ENCODE peak calls at places on chromosomes 16 and 17, in eight cellular contexts. One of them, this sample, is unnamed.

GRCh38 chr16:67115649-67116048 is 5.9 kb downstream of the PHAF1 start:
- DNase-seq in esophagus squamous epithelium: no peak
- DNase-seq in choroid plexus epithelial cell: peak
- DNase-seq in tibial nerve: no peak
- DNase-seq in COR-L47: no peak
- DNase-seq in kidney tubule cell: peak
- DNase-seq in hypothalamus: no peak
- DNase-seq in HT1080: peak
- DNase-seq in this sample: no peak

GRCh38 chr17:67434061-67434525 is 57.0 kb downstream of the PITPNC1 start:
- DNase-seq in esophagus squamous epithelium: no peak
- DNase-seq in choroid plexus epithelial cell: no peak
- DNase-seq in tibial nerve: peak
- DNase-seq in COR-L47: no peak
- DNase-seq in kidney tubule cell: no peak
- DNase-seq in hypothalamus: no peak
- DNase-seq in HT1080: no peak
- DNase-seq in this sample: peak

GRCh38 chr17:64638552-64639198 is 23.4 kb downstream of the SMURF2 start:
- DNase-seq in esophagus squamous epithelium: no peak
- DNase-seq in choroid plexus epithelial cell: peak
- DNase-seq in tibial nerve: no peak
- DNase-seq in COR-L47: no peak
- DNase-seq in kidney tubule cell: no peak
- DNase-seq in hypothalamus: no peak
- DNase-seq in HT1080: no peak
- DNase-seq in this sample: no peak

GRCh38 chr17:60809421-60809820 is 131.8 kb downstream of the BCAS3 start:
- DNase-seq in esophagus squamous epithelium: no peak
- DNase-seq in choroid plexus epithelial cell: no peak
- DNase-seq in tibial nerve: no peak
- DNase-seq in COR-L47: no peak
- DNase-seq in kidney tubule cell: no peak
- DNase-seq in hypothalamus: no peak
- DNase-seq in HT1080: no peak
- DNase-seq in this sample: no peak

GRCh38 chr16:21268236-21268635 is 9.9 kb downstream of the CRYM start:
- DNase-seq in esophagus squamous epithelium: no peak
- DNase-seq in choroid plexus epithelial cell: no peak
- DNase-seq in tibial nerve: no peak
- DNase-seq in COR-L47: no peak
- DNase-seq in kidney tubule cell: no peak
- DNase-seq in hypothalamus: no peak
- DNase-seq in HT1080: no peak
- DNase-seq in this sample: no peak

GRCh38 chr17:28468781-28469180 is 4.7 kb upstream of the SLC13A2 start:
- DNase-seq in esophagus squamous epithelium: no peak
- DNase-seq in choroid plexus epithelial cell: no peak
- DNase-seq in tibial nerve: no peak
- DNase-seq in COR-L47: no peak
- DNase-seq in kidney tubule cell: no peak
- DNase-seq in hypothalamus: no peak
- DNase-seq in HT1080: no peak
- DNase-seq in this sample: no peak

GRCh38 chr17:75778861-75779249 is 5.8 kb upstream of the UNK start:
- DNase-seq in esophagus squamous epithelium: no peak
- DNase-seq in choroid plexus epithelial cell: no peak
- DNase-seq in tibial nerve: no peak
- DNase-seq in COR-L47: peak
- DNase-seq in kidney tubule cell: no peak
- DNase-seq in hypothalamus: no peak
- DNase-seq in HT1080: no peak
- DNase-seq in this sample: peak

GRCh38 chr17:78383725-78384471 is 5.4 kb downstream of the PGS1 start:
- DNase-seq in esophagus squamous epithelium: peak
- DNase-seq in choroid plexus epithelial cell: peak
- DNase-seq in tibial nerve: peak
- DNase-seq in COR-L47: no peak
- DNase-seq in kidney tubule cell: peak
- DNase-seq in hypothalamus: no peak
- DNase-seq in HT1080: peak
- DNase-seq in this sample: peak

GRCh38 chr16:72990003-72990521 is 57.9 kb downstream of the ZFHX3 start:
- DNase-seq in esophagus squamous epithelium: no peak
- DNase-seq in choroid plexus epithelial cell: peak
- DNase-seq in tibial nerve: peak
- DNase-seq in COR-L47: no peak
- DNase-seq in kidney tubule cell: peak
- DNase-seq in hypothalamus: no peak
- DNase-seq in HT1080: peak
- DNase-seq in this sample: peak

GRCh38 chr16:19822534-19822933 is 62.1 kb downstream of the GPRC5B start:
- DNase-seq in esophagus squamous epithelium: no peak
- DNase-seq in choroid plexus epithelial cell: peak
- DNase-seq in tibial nerve: no peak
- DNase-seq in COR-L47: no peak
- DNase-seq in kidney tubule cell: no peak
- DNase-seq in hypothalamus: no peak
- DNase-seq in HT1080: no peak
- DNase-seq in this sample: no peak

GRCh38 chr17:45942284-45942683 is 47.9 kb downstream of the MAPT start:
- DNase-seq in esophagus squamous epithelium: no peak
- DNase-seq in choroid plexus epithelial cell: no peak
- DNase-seq in tibial nerve: peak
- DNase-seq in COR-L47: no peak
- DNase-seq in kidney tubule cell: no peak
- DNase-seq in hypothalamus: peak
- DNase-seq in HT1080: peak
- DNase-seq in this sample: peak

GRCh38 chr17:83196088-83196765 is 116.8 kb downstream of the METRNL start:
- DNase-seq in esophagus squamous epithelium: no peak
- DNase-seq in choroid plexus epithelial cell: peak
- DNase-seq in tibial nerve: peak
- DNase-seq in COR-L47: no peak
- DNase-seq in kidney tubule cell: no peak
- DNase-seq in hypothalamus: no peak
- DNase-seq in HT1080: no peak
- DNase-seq in this sample: no peak

GRCh38 chr16:71526111-71526998 is at the start of gene CHST4:
- DNase-seq in esophagus squamous epithelium: no peak
- DNase-seq in choroid plexus epithelial cell: peak
- DNase-seq in tibial nerve: no peak
- DNase-seq in COR-L47: no peak
- DNase-seq in kidney tubule cell: peak
- DNase-seq in hypothalamus: no peak
- DNase-seq in HT1080: peak
- DNase-seq in this sample: no peak

GRCh38 chr16:27778926-27779570 is 229.1 kb downstream of the KATNIP start:
- DNase-seq in esophagus squamous epithelium: no peak
- DNase-seq in choroid plexus epithelial cell: no peak
- DNase-seq in tibial nerve: no peak
- DNase-seq in COR-L47: no peak
- DNase-seq in kidney tubule cell: no peak
- DNase-seq in hypothalamus: peak
- DNase-seq in HT1080: no peak
- DNase-seq in this sample: no peak

GRCh38 chr16:65746941-65747340 is 619.5 kb upstream of the CDH5 start:
- DNase-seq in esophagus squamous epithelium: no peak
- DNase-seq in choroid plexus epithelial cell: no peak
- DNase-seq in tibial nerve: no peak
- DNase-seq in COR-L47: no peak
- DNase-seq in kidney tubule cell: no peak
- DNase-seq in hypothalamus: no peak
- DNase-seq in HT1080: no peak
- DNase-seq in this sample: no peak

GRCh38 chr17:62163847-62164246 is 98.8 kb upstream of the MED13 start:
- DNase-seq in esophagus squamous epithelium: no peak
- DNase-seq in choroid plexus epithelial cell: no peak
- DNase-seq in tibial nerve: no peak
- DNase-seq in COR-L47: peak
- DNase-seq in kidney tubule cell: no peak
- DNase-seq in hypothalamus: no peak
- DNase-seq in HT1080: no peak
- DNase-seq in this sample: no peak

GRCh38 chr17:44197980-44198720 is 1.5 kb downstream of the ATXN7L3 start:
- DNase-seq in esophagus squamous epithelium: no peak
- DNase-seq in choroid plexus epithelial cell: peak
- DNase-seq in tibial nerve: peak
- DNase-seq in COR-L47: peak
- DNase-seq in kidney tubule cell: no peak
- DNase-seq in hypothalamus: no peak
- DNase-seq in HT1080: peak
- DNase-seq in this sample: no peak

GRCh38 chr17:50420419-50421112 is 5.5 kb upstream of the ACSF2 start:
- DNase-seq in esophagus squamous epithelium: no peak
- DNase-seq in choroid plexus epithelial cell: peak
- DNase-seq in tibial nerve: no peak
- DNase-seq in COR-L47: no peak
- DNase-seq in kidney tubule cell: peak
- DNase-seq in hypothalamus: no peak
- DNase-seq in HT1080: no peak
- DNase-seq in this sample: no peak